ENCODE peak calls at places on chromosomes 7 and 10, in nine cellular contexts. One of them, this sample, is unnamed.

GRCh38 chr10:102726274-102726673 is 11.8 kb downstream of the SFXN2 start:
- DNase-seq in body of pancreas: no peak
- DNase-seq in A549: no peak
- DNase-seq in GM12891: no peak
- DNase-seq in breast epithelium: no peak
- DNase-seq in esophagus muscularis mucosa: no peak
- DNase-seq in GM12892: no peak
- DNase-seq in heart left ventricle: no peak
- DNase-seq in stomach: no peak
- DNase-seq in this sample: no peak

GRCh38 chr7:120421151-120421651 is 148.2 kb downstream of the KCND2 start:
- DNase-seq in A549: no peak
- DNase-seq in body of pancreas: no peak
- DNase-seq in esophagus muscularis mucosa: no peak
- DNase-seq in GM12892: no peak
- DNase-seq in stomach: no peak
- DNase-seq in GM12891: no peak
- DNase-seq in heart left ventricle: no peak
- DNase-seq in breast epithelium: no peak
- DNase-seq in this sample: no peak

GRCh38 chr10:129545257-129545656 is 78.2 kb downstream of the MGMT start:
- DNase-seq in heart left ventricle: no peak
- DNase-seq in body of pancreas: no peak
- DNase-seq in GM12891: no peak
- DNase-seq in esophagus muscularis mucosa: no peak
- DNase-seq in stomach: no peak
- DNase-seq in A549: peak; percentile 18
- DNase-seq in breast epithelium: no peak
- DNase-seq in GM12892: no peak
- DNase-seq in this sample: no peak

GRCh38 chr7:134421998-134422397 is 36.9 kb downstream of the AKR1B1 start:
- DNase-seq in A549: peak; percentile 94
- DNase-seq in GM12891: no peak
- DNase-seq in esophagus muscularis mucosa: no peak
- DNase-seq in body of pancreas: no peak
- DNase-seq in breast epithelium: no peak
- DNase-seq in heart left ventricle: no peak
- DNase-seq in GM12892: no peak
- DNase-seq in stomach: no peak
- DNase-seq in this sample: no peak

GRCh38 chr7:43196379-43196778 is 83.9 kb downstream of the HECW1 start:
- DNase-seq in esophagus muscularis mucosa: no peak
- DNase-seq in breast epithelium: no peak
- DNase-seq in GM12891: no peak
- DNase-seq in GM12892: no peak
- DNase-seq in heart left ventricle: no peak
- DNase-seq in body of pancreas: no peak
- DNase-seq in stomach: no peak
- DNase-seq in A549: no peak
- DNase-seq in this sample: no peak

GRCh38 chr10:23892296-23892695 is 316.6 kb upstream of the KIAA1217 start:
- DNase-seq in esophagus muscularis mucosa: no peak
- DNase-seq in GM12892: no peak
- DNase-seq in breast epithelium: no peak
- DNase-seq in body of pancreas: no peak
- DNase-seq in stomach: no peak
- DNase-seq in GM12891: no peak
- DNase-seq in heart left ventricle: no peak
- DNase-seq in A549: no peak
- DNase-seq in this sample: no peak

GRCh38 chr7:31957090-31957720 is 113.0 kb downstream of the PDE1C start:
- DNase-seq in heart left ventricle: no peak
- DNase-seq in GM12891: no peak
- DNase-seq in GM12892: no peak
- DNase-seq in body of pancreas: no peak
- DNase-seq in stomach: no peak
- DNase-seq in esophagus muscularis mucosa: no peak
- DNase-seq in breast epithelium: no peak
- DNase-seq in A549: peak; percentile 77
- DNase-seq in this sample: no peak

GRCh38 chr7:6637544-6638229 is 569 bp downstream of the ZNF316 start:
- DNase-seq in GM12892: peak; percentile 96
- DNase-seq in esophagus muscularis mucosa: no peak
- DNase-seq in stomach: no peak
- DNase-seq in body of pancreas: peak; percentile 18
- DNase-seq in heart left ventricle: peak; percentile 30
- DNase-seq in A549: peak; percentile 29
- DNase-seq in GM12891: peak; percentile 99
- DNase-seq in breast epithelium: no peak
- DNase-seq in this sample: peak; percentile 71

GRCh38 chr10:86664370-86665217 is 3.7 kb upstream of the LDB3 start:
- DNase-seq in GM12892: no peak
- DNase-seq in heart left ventricle: peak; percentile 75
- DNase-seq in A549: no peak
- DNase-seq in GM12891: no peak
- DNase-seq in body of pancreas: peak; percentile 25
- DNase-seq in breast epithelium: no peak
- DNase-seq in stomach: no peak
- DNase-seq in esophagus muscularis mucosa: no peak
- DNase-seq in this sample: no peak

GRCh38 chr7:158549176-158549833 is 38.3 kb downstream of the PTPRN2 start:
- DNase-seq in A549: no peak
- DNase-seq in breast epithelium: no peak
- DNase-seq in GM12891: no peak
- DNase-seq in stomach: peak; percentile 75
- DNase-seq in heart left ventricle: peak; percentile 39
- DNase-seq in GM12892: no peak
- DNase-seq in esophagus muscularis mucosa: no peak
- DNase-seq in body of pancreas: peak; percentile 35
- DNase-seq in this sample: no peak

GRCh38 chr10:86373828-86374227 is 7.2 kb upstream of the GRID1 start:
- DNase-seq in GM12891: no peak
- DNase-seq in heart left ventricle: no peak
- DNase-seq in body of pancreas: no peak
- DNase-seq in esophagus muscularis mucosa: no peak
- DNase-seq in A549: no peak
- DNase-seq in GM12892: no peak
- DNase-seq in breast epithelium: no peak
- DNase-seq in stomach: peak; percentile 20
- DNase-seq in this sample: no peak

GRCh38 chr10:30368065-30368718 is 19.1 kb upstream of the MTPAP start:
- DNase-seq in stomach: no peak
- DNase-seq in GM12891: no peak
- DNase-seq in A549: no peak
- DNase-seq in heart left ventricle: no peak
- DNase-seq in breast epithelium: peak; percentile 7
- DNase-seq in esophagus muscularis mucosa: peak; percentile 68
- DNase-seq in body of pancreas: no peak
- DNase-seq in GM12892: no peak
- DNase-seq in this sample: no peak

DNA sequence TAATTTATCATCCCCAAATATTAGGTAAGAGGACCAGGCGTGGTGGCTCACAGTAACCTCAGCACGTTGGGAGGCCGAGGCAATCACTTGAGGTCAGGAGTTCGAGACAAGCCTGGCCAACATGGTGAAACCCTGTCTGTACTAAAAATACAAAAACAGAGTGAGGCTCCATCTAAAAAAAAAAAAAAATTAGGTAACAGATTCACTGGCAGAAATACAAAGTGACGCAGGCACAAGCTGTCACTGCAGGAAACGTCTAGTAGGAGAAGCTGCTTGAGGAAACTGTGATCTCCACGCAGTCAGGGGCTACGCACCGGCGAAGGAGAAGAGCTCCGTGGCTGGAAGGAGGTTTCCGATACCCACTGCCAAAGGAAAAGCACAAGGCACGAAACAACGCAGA is 50.1 kb downstream of the AMZ1 start:
- DNase-seq in heart left ventricle: peak; percentile 70
- DNase-seq in GM12891: no peak
- DNase-seq in stomach: peak; percentile 26
- DNase-seq in GM12892: no peak
- DNase-seq in A549: no peak
- DNase-seq in esophagus muscularis mucosa: no peak
- DNase-seq in breast epithelium: no peak
- DNase-seq in body of pancreas: peak; percentile 69
- DNase-seq in this sample: peak; percentile 47
- TF ChIP-seq POLR2A in heart left ventricle: no peak
- TF ChIP-seq POLR2A in GM12891: no peak
- TF ChIP-seq POLR2A in stomach: no peak
- TF ChIP-seq POLR2A in GM12892: no peak
- TF ChIP-seq POLR2A in A549: no peak
- TF ChIP-seq POLR2A in esophagus muscularis mucosa: no peak
- TF ChIP-seq POLR2A in breast epithelium: no peak
- TF ChIP-seq POLR2A in body of pancreas: peak; percentile 50
- TF ChIP-seq POLR2A in this sample: no peak

GRCh38 chr10:22824520-22824919 is 103.3 kb upstream of the ARMC3 start:
- DNase-seq in GM12892: no peak
- DNase-seq in body of pancreas: no peak
- DNase-seq in breast epithelium: no peak
- DNase-seq in A549: no peak
- DNase-seq in esophagus muscularis mucosa: no peak
- DNase-seq in stomach: no peak
- DNase-seq in heart left ventricle: no peak
- DNase-seq in GM12891: no peak
- DNase-seq in this sample: no peak

GRCh38 chr10:22823109-22823508 is 104.7 kb upstream of the ARMC3 start:
- DNase-seq in body of pancreas: no peak
- DNase-seq in GM12892: no peak
- DNase-seq in breast epithelium: no peak
- DNase-seq in stomach: no peak
- DNase-seq in esophagus muscularis mucosa: no peak
- DNase-seq in GM12891: no peak
- DNase-seq in A549: peak; percentile 65
- DNase-seq in heart left ventricle: no peak
- DNase-seq in this sample: no peak

GRCh38 chr10:22825841-22826240 is 102.0 kb upstream of the ARMC3 start:
- DNase-seq in GM12892: no peak
- DNase-seq in esophagus muscularis mucosa: no peak
- DNase-seq in breast epithelium: no peak
- DNase-seq in heart left ventricle: no peak
- DNase-seq in GM12891: no peak
- DNase-seq in body of pancreas: no peak
- DNase-seq in stomach: no peak
- DNase-seq in A549: no peak
- DNase-seq in this sample: no peak

GRCh38 chr10:22824984-22825383 is 102.9 kb upstream of the ARMC3 start:
- DNase-seq in stomach: no peak
- DNase-seq in GM12891: no peak
- DNase-seq in heart left ventricle: no peak
- DNase-seq in A549: peak; percentile 17
- DNase-seq in breast epithelium: no peak
- DNase-seq in body of pancreas: no peak
- DNase-seq in esophagus muscularis mucosa: no peak
- DNase-seq in GM12892: no peak
- DNase-seq in this sample: no peak

DNA sequence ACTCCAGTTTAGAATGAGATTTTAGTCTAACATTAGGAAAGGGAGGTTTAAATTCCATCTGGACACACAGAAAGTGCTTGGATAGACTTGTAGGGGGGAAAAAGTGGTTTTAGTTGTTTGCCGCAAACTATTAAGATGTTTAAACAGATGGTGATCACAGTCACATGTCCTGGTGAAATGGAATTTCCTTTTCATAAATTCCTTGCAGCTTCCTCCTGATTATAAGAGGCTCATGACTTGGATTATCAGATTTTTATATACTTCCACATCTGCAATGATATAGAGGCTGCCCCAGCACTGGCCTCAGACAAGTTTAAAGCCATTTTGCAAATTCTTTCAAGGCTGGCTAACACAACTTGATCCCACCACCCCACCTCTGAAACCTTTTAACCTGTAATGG is 106.4 kb upstream of the ARMC3 start:
- DNase-seq in GM12891: no peak
- DNase-seq in body of pancreas: no peak
- DNase-seq in A549: no peak
- DNase-seq in esophagus muscularis mucosa: no peak
- DNase-seq in breast epithelium: no peak
- DNase-seq in heart left ventricle: no peak
- DNase-seq in GM12892: no peak
- DNase-seq in stomach: no peak
- DNase-seq in this sample: no peak
- TF ChIP-seq POLR2A in GM12891: no peak
- TF ChIP-seq POLR2A in body of pancreas: no peak
- TF ChIP-seq POLR2A in A549: no peak
- TF ChIP-seq POLR2A in esophagus muscularis mucosa: no peak
- TF ChIP-seq POLR2A in breast epithelium: no peak
- TF ChIP-seq POLR2A in heart left ventricle: no peak
- TF ChIP-seq POLR2A in GM12892: no peak
- TF ChIP-seq POLR2A in stomach: no peak
- TF ChIP-seq POLR2A in this sample: no peak

GRCh38 chr10:69794673-69795072 is 7.0 kb upstream of the COL13A1 start:
- DNase-seq in GM12891: no peak
- DNase-seq in heart left ventricle: no peak
- DNase-seq in stomach: no peak
- DNase-seq in GM12892: no peak
- DNase-seq in body of pancreas: no peak
- DNase-seq in esophagus muscularis mucosa: no peak
- DNase-seq in breast epithelium: no peak
- DNase-seq in A549: no peak
- DNase-seq in this sample: no peak
- TF ChIP-seq POLR2A in GM12891: no peak
- TF ChIP-seq POLR2A in heart left ventricle: no peak
- TF ChIP-seq POLR2A in stomach: no peak
- TF ChIP-seq POLR2A in GM12892: no peak
- TF ChIP-seq POLR2A in body of pancreas: no peak
- TF ChIP-seq POLR2A in esophagus muscularis mucosa: no peak
- TF ChIP-seq POLR2A in breast epithelium: no peak
- TF ChIP-seq POLR2A in A549: no peak
- TF ChIP-seq POLR2A in this sample: no peak

GRCh38 chr10:92082583-92083280 is 159.2 kb downstream of the BTAF1 start:
- DNase-seq in A549: no peak
- DNase-seq in body of pancreas: no peak
- DNase-seq in stomach: no peak
- DNase-seq in breast epithelium: no peak
- DNase-seq in heart left ventricle: no peak
- DNase-seq in GM12891: no peak
- DNase-seq in esophagus muscularis mucosa: no peak
- DNase-seq in GM12892: no peak
- DNase-seq in this sample: no peak

GRCh38 chr10:92091965-92092364 is 168.4 kb downstream of the BTAF1 start:
- DNase-seq in GM12891: no peak
- DNase-seq in stomach: no peak
- DNase-seq in esophagus muscularis mucosa: no peak
- DNase-seq in breast epithelium: no peak
- DNase-seq in A549: no peak
- DNase-seq in GM12892: no peak
- DNase-seq in body of pancreas: no peak
- DNase-seq in heart left ventricle: no peak
- DNase-seq in this sample: no peak

DNA sequence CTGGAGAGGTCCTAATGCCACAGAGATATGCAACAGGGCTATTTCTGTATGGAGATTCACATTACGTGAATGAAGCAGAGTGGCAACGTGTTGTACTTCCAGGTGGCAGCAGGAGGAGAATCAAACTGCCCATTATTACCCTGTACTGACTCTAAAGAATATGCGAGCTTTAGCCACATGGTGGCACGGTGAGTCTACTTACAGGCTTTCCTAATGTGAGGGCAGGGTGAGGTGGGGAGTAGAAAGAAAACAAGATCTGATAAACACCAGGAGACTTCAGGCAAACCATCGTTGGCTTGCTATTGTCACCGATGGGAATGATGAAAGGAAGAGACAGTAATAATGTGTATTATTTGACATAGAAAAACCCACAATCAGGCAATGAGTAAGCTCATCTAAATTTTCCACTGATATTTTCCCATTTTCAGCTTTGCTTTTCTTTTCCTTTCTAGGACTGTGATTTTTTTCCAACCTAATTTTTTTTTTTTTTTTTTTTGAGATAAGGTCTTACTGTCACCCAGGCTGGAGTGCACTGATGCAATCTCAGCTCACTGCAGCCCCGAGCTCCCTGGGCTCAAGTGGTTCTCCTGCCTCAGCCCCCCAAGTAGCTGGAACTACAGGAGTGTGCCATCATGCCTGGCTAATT is 164.3 kb downstream of the BTAF1 start:
- DNase-seq in stomach: peak; percentile 76
- DNase-seq in A549: peak; percentile 86
- DNase-seq in GM12891: peak; percentile 35
- DNase-seq in GM12892: peak; percentile 39
- DNase-seq in breast epithelium: peak; percentile 62
- DNase-seq in heart left ventricle: peak; percentile 63
- DNase-seq in esophagus muscularis mucosa: no peak
- DNase-seq in body of pancreas: peak; percentile 87
- DNase-seq in this sample: peak; percentile 83
- TF ChIP-seq POLR2A in stomach: no peak
- TF ChIP-seq POLR2A in A549: no peak
- TF ChIP-seq POLR2A in GM12891: no peak
- TF ChIP-seq POLR2A in GM12892: no peak
- TF ChIP-seq POLR2A in breast epithelium: no peak
- TF ChIP-seq POLR2A in heart left ventricle: no peak
- TF ChIP-seq POLR2A in esophagus muscularis mucosa: no peak
- TF ChIP-seq POLR2A in body of pancreas: no peak
- TF ChIP-seq POLR2A in this sample: no peak